ENCODE peak calls at places on chromosome 2, in eight cellular contexts. O is astrocyte, K is mammary epithelial cell, V is hepatocyte, Q is PC-3, N is HepG2, D is MM.1S, J is endothelial cell of umbilical vein. G is an unnamed sample.

GRCh38 chr2:12816379-12817306 is 99.9 kb downstream of the TRIB2 start:
- DNase-seq in J (no peak), D (no peak), N (no peak), K (peak; percentile 69), O (peak; percentile 83), Q (peak; percentile 75), V (no peak), G (no peak)

GRCh38 chr2:70412294-70413075 is 110.6 kb upstream of the FAM136A start:
- DNase-seq in K (no peak), V (peak; percentile 23), D (no peak), Q (no peak), O (no peak), J (no peak), N (no peak), G (no peak)

GRCh38 chr2:239187464-239188253 is 213.2 kb downstream of the HDAC4 start:
- DNase-seq in N (no peak), Q (no peak), O (no peak), J (no peak), D (no peak), K (no peak), V (no peak), G (no peak)

GRCh38 chr2:228581731-228582130 is 400.2 kb upstream of the SPHKAP start:
- DNase-seq in O (no peak), V (no peak), J (no peak), N (no peak), D (no peak), Q (no peak), K (no peak), G (no peak)

GRCh38 chr2:24182507-24182906 is 7.7 kb downstream of the FAM228A start:
- DNase-seq in J (no peak), D (no peak), K (no peak), N (peak; percentile 27), Q (no peak), V (no peak), O (no peak), G (no peak)

GRCh38 chr2:241067501-241068135 is 34.5 kb downstream of the MTERF4 start:
- DNase-seq in Q (no peak), J (no peak), D (no peak), O (no peak), V (no peak), K (no peak), N (no peak), G (no peak)

GRCh38 chr2:241545523-241546473 is 12.7 kb upstream of the BOK start:
- DNase-seq in Q (no peak), N (no peak), D (no peak), J (no peak), O (no peak), K (no peak), V (no peak), G (no peak)

GRCh38 chr2:86791574-86791973 is 861 bp upstream of the CD8A start:
- DNase-seq in N (no peak), J (no peak), V (no peak), K (no peak), D (no peak), Q (no peak), O (no peak), G (no peak)

GRCh38 chr2:75609937-75610508 is 36.6 kb upstream of the MRPL19 start:
- DNase-seq in J (no peak), V (no peak), N (no peak), K (no peak), Q (peak; percentile 29), O (peak; percentile 60), D (no peak), G (no peak)

GRCh38 chr2:148948865-148949264 is 73.8 kb downstream of the KIF5C start:
- DNase-seq in J (no peak), V (no peak), D (no peak), Q (no peak), N (no peak), O (no peak), K (no peak), G (no peak)

GRCh38 chr2:71846669-71847291 is 300.9 kb downstream of the CYP26B1 start:
- DNase-seq in V (no peak), O (peak; percentile 61), K (peak; percentile 29), D (no peak), J (peak; percentile 49), Q (peak; percentile 61), N (no peak), G (no peak)

GRCh38 chr2:130832296-130832940 is 4.3 kb upstream of the ARHGEF4 start:
- DNase-seq in N (no peak), V (no peak), K (no peak), D (no peak), J (no peak), Q (no peak), O (no peak), G (no peak)

GRCh38 chr2:189783451-189783926 is 650 bp downstream of the ORMDL1 start:
- DNase-seq in K (no peak), Q (peak; percentile 31), N (peak; percentile 44), O (peak; percentile 36), D (peak; percentile 28), V (no peak), J (no peak), G (no peak)

GRCh38 chr2:205808493-205809121 is 126.3 kb downstream of the NRP2 start:
- DNase-seq in O (no peak), D (no peak), Q (no peak), J (no peak), K (no peak), N (no peak), V (no peak), G (no peak)

GRCh38 chr2:239201531-239201876 is 199.3 kb downstream of the HDAC4 start:
- DNase-seq in J (no peak), O (no peak), V (no peak), Q (no peak), K (no peak), N (no peak), D (peak; percentile 81), G (no peak)

GRCh38 chr2:225616372-225616771 is 216.9 kb downstream of the NYAP2 start:
- DNase-seq in Q (no peak), N (no peak), V (no peak), O (no peak), K (peak; percentile 6), J (no peak), D (no peak), G (no peak)

GRCh38 chr2:144310484-144310883 is 209.4 kb downstream of the ZEB2 start:
- DNase-seq in J (no peak), V (no peak), K (no peak), D (no peak), O (no peak), Q (no peak), N (no peak), G (no peak)

GRCh38 chr2:144307711-144308110 is 212.2 kb downstream of the ZEB2 start:
- DNase-seq in K (no peak), N (no peak), Q (no peak), D (no peak), O (no peak), V (no peak), J (no peak), G (no peak)

DNA sequence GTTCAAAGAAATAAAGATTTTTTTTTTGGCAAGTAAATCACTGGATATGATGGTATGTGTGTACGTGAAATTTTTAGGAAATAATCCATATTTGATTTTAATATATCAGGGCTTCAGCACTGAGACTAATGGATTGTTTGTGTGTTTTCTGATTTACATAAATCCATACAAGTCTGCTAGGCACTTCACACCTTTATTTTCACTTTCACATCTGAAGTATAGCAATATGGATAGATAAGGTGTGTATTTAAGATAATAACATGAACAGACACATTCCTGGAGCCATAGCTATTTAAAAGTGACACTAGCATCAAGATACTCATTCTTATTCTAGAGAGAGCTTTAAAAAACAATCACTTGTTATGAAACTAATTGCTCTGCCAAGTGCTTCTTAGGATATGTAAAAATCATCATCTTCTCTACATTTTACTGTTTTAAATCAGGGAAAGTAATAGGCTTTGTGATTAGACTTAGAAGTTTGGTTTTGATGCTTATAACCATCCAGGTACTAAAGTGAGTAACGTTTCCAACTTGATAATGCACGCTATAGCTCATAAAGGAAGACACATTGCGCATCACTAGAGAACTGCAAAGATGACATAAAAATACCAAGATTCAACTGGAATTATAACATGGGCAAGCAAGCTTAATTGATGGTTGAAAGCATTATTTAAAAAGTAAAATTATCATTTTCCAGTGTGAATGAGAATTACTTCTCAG is 208.9 kb downstream of the ZEB2 start:
- DNase-seq in Q (no peak), N (no peak), J (no peak), V (no peak), K (no peak), D (no peak), O (no peak), G (no peak)
- H3K4me3 ChIP-seq in Q (no peak overlapping the region), N (no peak overlapping the region), J (no peak overlapping the region), V (no peak overlapping the region), K (no peak overlapping the region), D (no peak overlapping the region), O (no peak overlapping the region), G (no peak overlapping the region)

GRCh38 chr2:1651131-1652066 is 92.9 kb downstream of the PXDN start:
- DNase-seq in N (no peak), J (peak; percentile 41), D (no peak), Q (no peak), V (no peak), K (no peak), O (peak; percentile 18), G (no peak)
- H3K27ac ChIP-seq in N (no peak overlapping the region), J (no peak overlapping the region), D (no peak overlapping the region), Q (no peak overlapping the region), V (no peak overlapping the region), K (no peak overlapping the region), O (peak overlapping the region; percentile 99), G (no peak overlapping the region)

DNA sequence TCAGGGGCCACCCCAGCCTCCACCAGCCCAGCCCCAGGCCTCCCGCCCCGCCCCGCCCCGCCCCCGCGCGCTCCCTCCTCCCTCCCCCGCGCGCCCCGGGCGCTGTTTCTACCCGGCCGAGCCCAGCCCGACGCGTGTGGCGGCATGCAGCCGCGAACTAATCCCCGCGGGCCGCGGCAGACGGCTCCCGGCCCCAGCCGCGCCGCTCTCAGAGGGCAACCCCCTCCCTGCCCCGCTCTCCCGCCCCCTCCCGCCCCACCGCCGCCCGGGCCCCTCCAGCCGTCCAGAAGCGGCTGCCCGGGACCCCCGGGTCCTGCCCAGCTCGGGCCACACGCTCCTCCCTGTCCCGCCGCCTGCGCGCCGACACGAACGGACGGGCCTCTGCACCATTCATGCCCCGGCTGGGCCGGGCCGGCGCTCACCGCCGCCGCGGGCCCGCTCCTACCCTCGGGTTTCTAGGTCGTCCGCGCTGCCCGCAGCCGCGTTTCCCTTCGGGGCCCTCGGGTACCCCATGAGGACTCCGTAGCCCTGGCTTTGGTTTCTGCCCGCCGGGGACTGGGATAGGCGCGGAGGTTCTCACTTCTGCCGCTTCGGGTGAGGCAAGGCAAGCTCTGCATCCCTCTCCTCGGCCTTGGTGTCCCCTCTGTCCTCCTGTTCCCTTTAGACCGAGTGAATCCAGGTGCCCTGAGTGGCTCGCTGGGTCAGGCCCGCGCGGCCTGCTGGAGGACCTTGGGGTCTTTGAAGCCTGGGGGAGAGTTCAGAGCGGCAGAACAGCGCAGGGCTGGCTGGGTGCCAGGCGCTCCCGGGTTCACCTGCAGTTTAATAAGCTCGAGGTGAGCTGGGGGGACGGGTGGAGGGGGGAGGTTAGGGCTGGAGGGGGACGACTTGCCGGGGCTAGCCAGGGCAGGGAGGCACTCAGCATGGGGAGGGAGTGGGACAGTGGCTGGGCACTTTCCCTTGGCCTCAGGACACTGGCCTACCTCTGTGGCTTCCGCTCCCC is 3.1 kb downstream of the WNT10A start:
- DNase-seq in D (peak; percentile 75), O (no peak), J (no peak), Q (no peak), V (peak; percentile 71), N (no peak), K (peak; percentile 52), G (no peak)
- TF ChIP-seq EZH2 in D (no peak), O (peak; percentile 96), J (peak; percentile 85), Q (no peak), V (no peak), N (peak; percentile 96), K (no peak), G (no peak)

GRCh38 chr2:129191530-129191929 is 787.9 kb upstream of the RAB6C start:
- DNase-seq in V (peak; percentile 30), D (no peak), J (no peak), Q (no peak), O (no peak), K (peak; percentile 44), N (no peak), G (no peak)
- H3K4me3 ChIP-seq in V (no peak overlapping the region), D (no peak overlapping the region), J (no peak overlapping the region), Q (no peak overlapping the region), O (no peak overlapping the region), K (no peak overlapping the region), N (no peak overlapping the region), G (no peak overlapping the region)

G was measured in SK-N-MC.